ENCODE peak calls at places on chromosomes 13 and 19, in ten cellular contexts. D, E, W, Y, O, G, C, B, H and K are unnamed samples.

GRCh38 chr19:40802300-40803169 is 3.5 kb downstream of the EGLN2 start:
- DNase-seq in D (no peak), E (no peak), W (no peak), Y (no peak), O (no peak), G (no peak), C (no peak), B (no peak), H (peak; percentile 86), K (no peak)

GRCh38 chr13:98965325-98965724 is 12.5 kb downstream of the DOCK9 start:
- DNase-seq in D (no peak), E (no peak), W (no peak), Y (no peak), O (no peak), G (no peak), C (no peak), B (no peak), H (no peak), K (no peak)

GRCh38 chr19:34089566-34089965 is 82.7 kb upstream of the LSM14A start:
- DNase-seq in D (no peak), E (no peak), W (no peak), Y (no peak), O (no peak), G (no peak), C (no peak), B (no peak), H (no peak), K (no peak)

GRCh38 chr19:16143399-16144215 is at the start of gene HSH2D:
- DNase-seq in D (no peak), E (no peak), W (no peak), Y (peak; percentile 73), O (no peak), G (peak; percentile 94), C (peak; percentile 77), B (no peak), H (peak; percentile 77), K (peak; percentile 74)

GRCh38 chr13:29978211-29978610 is 127.8 kb upstream of the UBL3 start:
- DNase-seq in D (no peak), E (no peak), W (no peak), Y (no peak), O (no peak), G (no peak), C (no peak), B (no peak), H (no peak), K (no peak)

GRCh38 chr19:10184636-10185035 is 10.1 kb downstream of the DNMT1 start:
- DNase-seq in D (no peak), E (no peak), W (no peak), Y (no peak), O (no peak), G (no peak), C (no peak), B (no peak), H (no peak), K (no peak)

GRCh38 chr19:56217039-56217949 is 15.2 kb downstream of the ZSCAN5C start:
- DNase-seq in D (no peak), E (no peak), W (peak; percentile 53), Y (no peak), O (no peak), G (no peak), C (peak; percentile 52), B (no peak), H (peak; percentile 60), K (no peak)

GRCh38 chr19:31611348-31611877 is 262.2 kb upstream of the TSHZ3 start:
- DNase-seq in D (no peak), E (no peak), W (no peak), Y (no peak), O (no peak), G (no peak), C (no peak), B (no peak), H (no peak), K (no peak)

GRCh38 chr13:80458546-80458945 is 117.6 kb upstream of the SPRY2 start:
- DNase-seq in D (no peak), E (no peak), W (peak; percentile 79), Y (no peak), O (no peak), G (no peak), C (no peak), B (no peak), H (no peak), K (no peak)

GRCh38 chr13:33351324-33351723 is 65.8 kb upstream of the STARD13 start:
- DNase-seq in D (no peak), E (no peak), W (peak; percentile 83), Y (no peak), O (no peak), G (no peak), C (peak; percentile 46), B (peak; percentile 14), H (no peak), K (no peak)

GRCh38 chr13:90867336-90867683 is 480.2 kb upstream of the MIR17HG start:
- DNase-seq in D (peak; percentile 14), E (peak; percentile 55), W (peak; percentile 90), Y (no peak), O (peak; percentile 38), G (peak; percentile 56), C (peak; percentile 32), B (peak; percentile 14), H (peak; percentile 62), K (no peak)

GRCh38 chr13:102935896-102936321 is 90.1 kb downstream of the ERCC5 start:
- DNase-seq in D (no peak), E (no peak), W (no peak), Y (no peak), O (no peak), G (no peak), C (no peak), B (no peak), H (no peak), K (no peak)

GRCh38 chr19:2551864-2552185 is 75.9 kb downstream of the GADD45B start:
- DNase-seq in D (no peak), E (no peak), W (no peak), Y (no peak), O (no peak), G (no peak), C (no peak), B (no peak), H (no peak), K (no peak)

GRCh38 chr13:97116754-97117153 is 105.4 kb upstream of the MBNL2 start:
- DNase-seq in D (no peak), E (no peak), W (peak; percentile 77), Y (no peak), O (no peak), G (peak; percentile 33), C (no peak), B (no peak), H (no peak), K (no peak)

GRCh38 chr13:66501187-66501586 is 728.9 kb downstream of the PCDH9 start:
- DNase-seq in D (no peak), E (no peak), W (peak; percentile 87), Y (no peak), O (no peak), G (no peak), C (no peak), B (no peak), H (no peak), K (no peak)

GRCh38 chr19:21586341-21587116 is 81.1 kb downstream of the ZNF429 start:
- DNase-seq in D (no peak), E (no peak), W (no peak), Y (no peak), O (no peak), G (peak; percentile 57), C (no peak), B (no peak), H (peak; percentile 77), K (no peak)

GRCh38 chr19:16306728-16307402 is 17.8 kb upstream of the KLF2 start:
- DNase-seq in D (no peak), E (no peak), W (no peak), Y (no peak), O (no peak), G (no peak), C (no peak), B (no peak), H (no peak), K (no peak)

GRCh38 chr13:83955011-83955410 is 72.7 kb upstream of the SLITRK1 start:
- DNase-seq in D (no peak), E (no peak), W (no peak), Y (no peak), O (no peak), G (no peak), C (no peak), B (no peak), H (no peak), K (no peak)

DNA sequence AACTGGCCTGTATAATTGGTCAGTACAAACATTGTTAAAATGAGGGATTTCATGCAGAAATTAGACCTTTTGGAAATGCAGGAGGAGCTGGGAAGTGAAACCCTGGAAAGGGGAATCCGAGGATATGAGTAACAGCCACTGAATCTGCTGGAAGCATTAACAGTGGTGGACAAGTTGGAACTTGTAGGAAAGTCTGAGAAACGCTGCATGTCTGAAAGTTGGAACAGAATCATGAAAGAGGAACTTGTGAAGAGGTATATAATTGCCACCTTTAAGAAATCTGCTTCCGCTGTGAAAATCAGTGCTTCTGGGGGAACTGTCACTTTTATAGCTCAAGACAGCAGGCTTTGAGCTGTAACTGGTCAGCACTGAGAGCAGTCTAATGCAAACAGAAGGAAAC is 716.5 kb upstream of the PRR20A start:
- DNase-seq in D (no peak), E (no peak), W (no peak), Y (no peak), O (no peak), G (no peak), C (no peak), B (no peak), H (no peak), K (no peak)
- TF ChIP-seq CTCF in D (no peak), E (no peak), W (no peak), Y (no peak), O (no peak), G (no peak), C (no peak), B (no peak), H (no peak), K (no peak)

DNA sequence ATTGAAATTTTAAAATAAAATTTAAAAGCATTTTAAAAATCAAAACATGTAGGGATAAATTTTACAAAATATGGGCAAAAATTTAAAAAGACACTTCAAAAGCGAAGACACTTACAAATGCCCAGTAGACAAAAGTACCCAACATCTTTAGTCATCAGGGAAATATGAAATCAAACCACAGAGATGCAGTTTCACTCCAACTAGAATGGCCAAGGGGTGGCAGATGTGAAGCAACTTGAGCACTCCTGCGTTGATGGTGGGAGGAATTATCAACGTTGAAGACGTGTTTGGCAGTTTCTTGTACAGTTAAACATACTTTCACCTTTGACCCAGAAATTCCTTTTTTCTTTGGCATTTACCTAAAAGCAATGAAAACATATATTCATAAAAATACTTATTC is 518.0 kb upstream of the SGCG start:
- DNase-seq in D (no peak), E (no peak), W (no peak), Y (no peak), O (no peak), G (no peak), C (no peak), B (no peak), H (no peak), K (no peak)
- TF ChIP-seq CTCF in D (no peak), E (no peak), W (no peak), Y (no peak), O (no peak), G (no peak), C (no peak), B (no peak), H (no peak), K (no peak)

GRCh38 chr13:113765241-113765910 is 6.3 kb downstream of the TMEM255B start:
- DNase-seq in D (no peak), E (no peak), W (no peak), Y (no peak), O (peak; percentile 62), G (no peak), C (no peak), B (no peak), H (no peak), K (no peak)
- TF ChIP-seq CTCF in D (no peak), E (no peak), W (no peak), Y (no peak), O (no peak), G (no peak), C (no peak), B (no peak), H (no peak), K (no peak)

GRCh38 chr13:93248627-93249047 is 22.0 kb downstream of the GPC6 start:
- DNase-seq in D (no peak), E (no peak), W (peak; percentile 83), Y (no peak), O (no peak), G (no peak), C (no peak), B (no peak), H (no peak), K (no peak)
- TF ChIP-seq CTCF in D (peak; percentile 16), E (no peak), W (peak; percentile 66), Y (no peak), O (peak; percentile 52), G (no peak), C (no peak), B (no peak), H (no peak), K (no peak)